ENCODE peak calls at places on chromosomes 6 and 20, in four cellular contexts. Y is neural progenitor cell, F is neuronal stem cell, R is adrenal gland. B is an unnamed sample.

GRCh38 chr6:112443118-112443641 is 96.0 kb downstream of the RFPL4B start:
- DNase-seq in Y (peak; percentile 59), F (peak; percentile 12), R (no peak), B (no peak)

GRCh38 chr6:7587631-7588100 is 2.3 kb upstream of the SNRNP48 start:
- DNase-seq in Y (no peak), F (no peak), R (no peak), B (peak; percentile 69)

GRCh38 chr20:444117-444516 is 18.2 kb downstream of the TBC1D20 start:
- DNase-seq in Y (no peak), F (no peak), R (no peak), B (no peak)

GRCh38 chr6:53707108-53707897 is 41.7 kb upstream of the KLHL31 start:
- DNase-seq in Y (no peak), F (no peak), R (no peak), B (no peak)

GRCh38 chr6:106056060-106056737 is 29.9 kb upstream of the PRDM1 start:
- DNase-seq in Y (peak; percentile 36), F (no peak), R (no peak), B (no peak)

GRCh38 chr20:34100578-34100977 is 11.5 kb downstream of the EIF2S2 start:
- DNase-seq in Y (no peak), F (no peak), R (no peak), B (no peak)

GRCh38 chr6:164889980-164890379 is 419.4 kb downstream of the C6orf118 start:
- DNase-seq in Y (no peak), F (no peak), R (no peak), B (no peak)

GRCh38 chr6:140677781-140678528 is 1303.5 kb upstream of the CITED2 start:
- DNase-seq in Y (no peak), F (no peak), R (no peak), B (no peak)

GRCh38 chr6:52016918-52017748 is 70.3 kb downstream of the PKHD1 start:
- DNase-seq in Y (peak; percentile 24), F (no peak), R (no peak), B (no peak)

GRCh38 chr6:35719830-35720733 is 16.8 kb upstream of the ARMC12 start:
- DNase-seq in Y (peak; percentile 45), F (no peak), R (peak; percentile 61), B (peak; percentile 41)

GRCh38 chr20:23152308-23152892 is 66.3 kb upstream of the CD93 start:
- DNase-seq in Y (no peak), F (no peak), R (peak; percentile 85), B (no peak)

GRCh38 chr6:7257521-7258230 is 55.3 kb downstream of the SSR1 start:
- DNase-seq in Y (no peak), F (no peak), R (no peak), B (no peak)

GRCh38 chr6:43737272-43738081 is 32.5 kb upstream of the VEGFA start:
- DNase-seq in Y (peak; percentile 32), F (no peak), R (no peak), B (peak; percentile 53)

GRCh38 chr20:10113746-10114145 is 79.0 kb downstream of the ANKEF1 start:
- DNase-seq in Y (no peak), F (no peak), R (no peak), B (peak; percentile 79)

GRCh38 chr6:36033935-36034334 is 6.3 kb downstream of the MAPK14 start:
- DNase-seq in Y (no peak), F (no peak), R (peak; percentile 17), B (peak; percentile 72)

GRCh38 chr6:87151786-87152527 is 3.4 kb upstream of the ZNF292 start:
- DNase-seq in Y (peak; percentile 76), F (peak; percentile 52), R (peak; percentile 65), B (no peak)

GRCh38 chr20:16785221-16785620 is 37.1 kb downstream of the OTOR start:
- DNase-seq in Y (no peak), F (no peak), R (no peak), B (no peak)

GRCh38 chr6:116446399-116446798 is 14.8 kb upstream of the CALHM6 start:
- DNase-seq in Y (no peak), F (no peak), R (no peak), B (peak; percentile 28)

GRCh38 chr6:169248521-169248971 is 5.1 kb downstream of the THBS2 start:
- DNase-seq in Y (no peak), F (no peak), R (no peak), B (no peak)

GRCh38 chr6:126625019-126625418 is 285.1 kb downstream of the CENPW start:
- DNase-seq in Y (peak; percentile 51), F (peak; percentile 21), R (no peak), B (peak; percentile 18)

GRCh38 chr6:4964675-4965336 is 39.0 kb downstream of the RPP40 start:
- DNase-seq in Y (no peak), F (no peak), R (no peak), B (no peak)

GRCh38 chr6:40164345-40164755 is 230.1 kb upstream of the MOCS1 start:
- DNase-seq in Y (no peak), F (no peak), R (no peak), B (no peak)

GRCh38 chr20:56574531-56575142 is 41.6 kb downstream of the FAM209B start:
- DNase-seq in Y (no peak), F (no peak), R (peak; percentile 73), B (peak; percentile 74)

GRCh38 chr6:83114164-83114563 is 46.7 kb downstream of the DOP1A start:
- DNase-seq in Y (no peak), F (no peak), R (no peak), B (peak; percentile 31)

GRCh38 chr6:110939429-110939828 is 19.1 kb upstream of the GTF3C6 start:
- DNase-seq in Y (no peak), F (no peak), R (no peak), B (no peak)

GRCh38 chr20:49415664-49416044 is 66.8 kb downstream of the KCNB1 start:
- DNase-seq in Y (no peak), F (no peak), R (no peak), B (no peak)

GRCh38 chr20:49412254-49412653 is 70.2 kb downstream of the KCNB1 start:
- DNase-seq in Y (no peak), F (no peak), R (no peak), B (no peak)

GRCh38 chr20:49415005-49415663 is 67.3 kb downstream of the KCNB1 start:
- DNase-seq in Y (no peak), F (no peak), R (no peak), B (no peak)

GRCh38 chr20:49412953-49413352 is 69.5 kb downstream of the KCNB1 start:
- DNase-seq in Y (no peak), F (no peak), R (no peak), B (no peak)

DNA sequence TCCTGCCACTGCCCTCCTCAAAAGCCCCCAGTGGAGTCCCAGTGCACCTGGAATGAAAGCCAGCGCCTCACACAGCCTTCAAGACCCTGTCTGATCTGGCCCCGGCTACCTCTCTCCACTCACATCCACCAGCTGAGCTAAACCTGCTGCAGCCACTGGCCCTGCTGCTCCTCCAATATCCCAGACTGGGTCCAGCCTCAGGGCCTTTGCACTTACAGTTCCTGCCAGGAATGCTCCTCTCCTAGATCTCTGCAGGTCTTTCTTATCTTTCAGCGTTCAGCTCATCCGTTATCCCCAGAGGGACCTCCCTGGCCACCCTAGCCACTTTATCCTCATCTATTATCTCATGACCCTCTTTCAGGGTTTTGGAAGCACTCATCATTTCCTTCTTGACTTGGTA is 68.8 kb downstream of the KCNB1 start:
- DNase-seq in Y (no peak), F (no peak), R (no peak), B (no peak)
- H3K27me3 ChIP-seq in Y (no peaks in the 10 kb centered on the region), F (peaks cover 12% of the 10 kb centered on the region), R (no peaks in the 10 kb centered on the region), B (peaks cover 16% of the 10 kb centered on the region)

DNA sequence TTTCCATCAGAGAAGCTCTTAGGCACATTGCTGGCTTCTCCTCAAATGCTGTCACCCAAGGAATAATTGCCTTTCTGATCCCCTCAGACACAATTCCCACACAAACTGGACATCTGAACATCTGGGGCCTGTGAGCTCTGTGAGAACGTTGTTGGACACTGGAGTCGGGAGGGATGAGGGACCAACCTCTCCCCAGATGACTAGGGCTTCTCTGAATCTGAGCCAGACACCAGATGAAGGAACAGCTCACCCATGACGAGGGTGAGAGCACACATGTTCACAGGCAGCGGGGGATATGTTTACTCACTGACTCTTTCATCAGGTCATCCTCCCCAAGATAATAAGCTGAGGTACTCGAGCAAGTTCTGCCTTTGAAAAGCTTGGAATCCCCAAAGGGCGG is 283.9 kb upstream of the SUPT3H start:
- DNase-seq in Y (no peak), F (no peak), R (no peak), B (peak; percentile 54)
- H3K27me3 ChIP-seq in Y (peaks cover 51% of the 10 kb centered on the region), F (no peaks in the 10 kb centered on the region), R (peaks cover 17% of the 10 kb centered on the region), B (no peaks in the 10 kb centered on the region)

GRCh38 chr20:63375438-63375837 is 14.3 kb upstream of the CHRNA4 start:
- DNase-seq in Y (no peak), F (no peak), R (no peak), B (no peak)
- H3K27me3 ChIP-seq in Y (no peaks in the 10 kb centered on the region), F (peaks cover 12% of the 10 kb centered on the region), R (peaks cover 25% of the 10 kb centered on the region), B (peaks cover 4% of the 10 kb centered on the region)

GRCh38 chr20:63260943-63261807 is 6.9 kb upstream of the NKAIN4 start:
- DNase-seq in Y (peak; percentile 61), F (no peak), R (no peak), B (no peak)

GRCh38 chr20:63259734-63260460 is 5.6 kb upstream of the NKAIN4 start:
- DNase-seq in Y (no peak), F (no peak), R (no peak), B (no peak)

GRCh38 chr20:63260521-63260920 is 6.3 kb upstream of the NKAIN4 start:
- DNase-seq in Y (no peak), F (no peak), R (no peak), B (no peak)

GRCh38 chr20:63264002-63264401 is 8.6 kb upstream of the ARFGAP1 start:
- DNase-seq in Y (no peak), F (no peak), R (no peak), B (no peak)

DNA sequence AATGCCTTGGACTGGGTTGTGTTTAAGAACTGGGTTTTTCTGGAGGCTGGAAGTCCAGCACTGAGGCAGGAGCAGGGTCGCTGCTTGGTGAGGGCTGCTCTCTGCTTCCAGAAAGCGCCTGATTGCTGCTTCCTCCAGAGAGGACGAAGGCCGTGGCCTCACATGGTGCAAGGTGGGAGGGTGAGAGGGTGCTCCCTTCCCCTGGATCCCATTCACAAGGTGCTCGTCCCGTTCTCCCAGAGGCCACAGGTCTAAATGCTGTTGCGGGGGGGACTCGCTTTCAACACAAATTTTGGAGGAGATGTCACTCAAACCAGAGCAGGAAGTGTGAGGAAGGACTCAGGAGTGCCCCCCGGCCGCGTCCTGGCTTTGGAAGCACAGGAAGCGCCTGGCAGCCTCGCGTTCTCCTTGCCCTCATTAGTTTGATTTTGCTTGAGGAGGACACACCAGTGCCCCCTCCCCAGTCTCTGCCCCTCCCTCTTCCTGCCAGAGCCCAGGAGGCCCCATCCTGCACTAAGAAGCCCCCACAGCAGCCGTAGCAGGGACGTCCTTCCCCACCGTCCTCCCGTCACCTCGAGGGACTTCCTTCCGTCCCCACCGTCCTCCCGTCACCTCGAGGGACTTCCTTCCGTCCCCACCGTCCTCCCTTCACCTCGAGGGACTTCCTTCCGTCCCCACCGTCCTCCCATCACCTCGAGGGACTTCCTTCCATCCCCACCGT is 7.7 kb upstream of the NKAIN4 start:
- DNase-seq in Y (no peak), F (no peak), R (no peak), B (no peak)
- H3K27me3 ChIP-seq in Y (no peaks in the 10 kb centered on the region), F (no peaks in the 10 kb centered on the region), R (no peaks in the 10 kb centered on the region), B (peaks cover 8% of the 10 kb centered on the region)

GRCh38 chr6:363909-364308 is 27.6 kb upstream of the IRF4 start:
- DNase-seq in Y (no peak), F (no peak), R (no peak), B (no peak)

GRCh38 chr6:361411-362132 is 30.0 kb upstream of the IRF4 start:
- DNase-seq in Y (no peak), F (no peak), R (no peak), B (no peak)

GRCh38 chr6:362231-362923 is 29.2 kb upstream of the IRF4 start:
- DNase-seq in Y (no peak), F (no peak), R (no peak), B (no peak)

GRCh38 chr6:363291-363690 is 28.3 kb upstream of the IRF4 start:
- DNase-seq in Y (no peak), F (no peak), R (no peak), B (no peak)

GRCh38 chr6:362924-363249 is 28.7 kb upstream of the IRF4 start:
- DNase-seq in Y (no peak), F (no peak), R (no peak), B (no peak)
- H3K27me3 ChIP-seq in Y (no peaks in the 10 kb centered on the region), F (no peaks in the 10 kb centered on the region), R (peaks cover 11% of the 10 kb centered on the region), B (no peaks in the 10 kb centered on the region)

B was measured in bronchial epithelial cell.